ENCODE peak calls at places on chromosomes 2 and 18, in six cellular contexts. F is brain microvascular endothelial cell; C is uterus; J is ovary; O is pancreas; D is CD8-positive, alpha-beta T cell. T is an unnamed sample.

GRCh38 chr2:2828774-2829368 is 497.8 kb upstream of the MYT1L start:
- DNase-seq in O (no peak), D (peak; percentile 11), F (no peak), J (no peak), C (no peak), T (no peak)

GRCh38 chr2:50347355-50348044 is 684.4 kb downstream of the NRXN1 start:
- DNase-seq in C (no peak), F (no peak), O (no peak), J (no peak), D (no peak), T (no peak)

GRCh38 chr2:56185101-56185581 is 1.4 kb downstream of the CCDC85A start:
- DNase-seq in C (no peak), J (no peak), D (no peak), O (peak; percentile 22), F (no peak), T (no peak)

GRCh38 chr2:233789554-233789953 is 11.4 kb downstream of the MROH2A start:
- DNase-seq in O (no peak), F (no peak), C (no peak), D (no peak), J (no peak), T (no peak)

GRCh38 chr18:3585656-3586509 is 135.9 kb downstream of the TGIF1 start:
- DNase-seq in C (peak; percentile 69), O (peak; percentile 79), J (peak; percentile 64), F (peak; percentile 77), D (peak; percentile 76), T (no peak)

GRCh38 chr2:229849073-229849472 is 72.7 kb downstream of the TRIP12 start:
- DNase-seq in J (no peak), O (no peak), D (no peak), C (no peak), F (no peak), T (no peak)

GRCh38 chr2:237101118-237101979 is 15.7 kb downstream of the COPS8 start:
- DNase-seq in C (no peak), J (no peak), O (no peak), D (no peak), F (no peak), T (no peak)

GRCh38 chr2:73699437-73699836 is 37.7 kb downstream of the TPRKB start:
- DNase-seq in D (no peak), J (no peak), O (no peak), F (no peak), C (no peak), T (no peak)

GRCh38 chr18:55838322-55838721 is 250.3 kb upstream of the TCF4 start:
- DNase-seq in J (no peak), O (no peak), C (no peak), F (no peak), D (no peak), T (no peak)

GRCh38 chr2:98518106-98518505 is 73.4 kb downstream of the INPP4A start:
- DNase-seq in F (no peak), C (no peak), J (no peak), O (no peak), D (peak; percentile 76), T (no peak)

GRCh38 chr2:71126957-71127356 is 3.1 kb downstream of the MCEE start:
- DNase-seq in J (no peak), O (no peak), C (no peak), D (no peak), F (no peak), T (no peak)

GRCh38 chr2:239370403-239370802 is 30.4 kb downstream of the HDAC4 start:
- DNase-seq in F (no peak), O (no peak), J (no peak), D (no peak), C (no peak), T (no peak)

GRCh38 chr2:18149660-18150246 is 271.3 kb downstream of the KCNS3 start:
- DNase-seq in F (no peak), D (no peak), C (no peak), O (no peak), J (no peak), T (no peak)

GRCh38 chr2:135876066-135876711 is at the start of gene MCM6:
- DNase-seq in J (peak; percentile 98), D (peak; percentile 97), F (peak; percentile 99), O (peak; percentile 96), C (peak; percentile 97), T (peak; percentile 88)

GRCh38 chr2:214839464-214839863 is 30.0 kb upstream of the BARD1 start:
- DNase-seq in F (no peak), O (no peak), D (no peak), J (no peak), C (no peak), T (no peak)

GRCh38 chr2:36343601-36344000 is 12.0 kb upstream of the CRIM1 start:
- DNase-seq in O (no peak), C (no peak), J (no peak), D (no peak), F (no peak), T (no peak)
- H3K27ac ChIP-seq in O (no peak overlapping the region), C (no peak overlapping the region), J (no peak overlapping the region), D (no peak overlapping the region), F (no peak overlapping the region), T (no peak overlapping the region)

DNA sequence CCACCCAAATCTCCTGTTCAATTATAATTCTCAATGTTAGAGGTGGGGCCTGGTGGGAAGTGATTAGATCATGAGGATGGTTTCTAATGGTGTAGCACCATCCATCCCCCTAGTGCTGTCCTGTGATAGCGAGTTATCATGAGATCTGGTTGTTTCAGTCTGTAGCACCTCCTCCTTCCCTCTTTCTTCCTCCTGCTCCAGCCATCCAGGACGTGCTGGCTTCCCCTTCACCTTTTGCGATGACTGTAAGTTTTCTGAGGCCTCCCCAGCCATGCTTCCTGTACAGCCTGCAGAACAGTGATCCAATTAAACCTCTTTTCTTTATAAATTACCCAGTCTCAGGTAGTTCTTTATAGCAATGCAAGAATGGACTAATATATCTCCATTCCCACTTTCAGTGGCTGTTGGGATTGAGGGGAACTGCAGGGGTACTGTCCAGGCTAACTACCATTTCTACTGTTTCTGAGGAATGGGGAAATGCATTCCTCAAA is 19.2 kb downstream of the SPIRE1 start:
- DNase-seq in F (no peak), C (no peak), J (no peak), O (no peak), D (no peak), T (no peak)
- H3K27ac ChIP-seq in F (no peak overlapping the region), C (no peak overlapping the region), J (no peak overlapping the region), O (no peak overlapping the region), D (no peak overlapping the region), T (peak overlapping the region; percentile 88)

DNA sequence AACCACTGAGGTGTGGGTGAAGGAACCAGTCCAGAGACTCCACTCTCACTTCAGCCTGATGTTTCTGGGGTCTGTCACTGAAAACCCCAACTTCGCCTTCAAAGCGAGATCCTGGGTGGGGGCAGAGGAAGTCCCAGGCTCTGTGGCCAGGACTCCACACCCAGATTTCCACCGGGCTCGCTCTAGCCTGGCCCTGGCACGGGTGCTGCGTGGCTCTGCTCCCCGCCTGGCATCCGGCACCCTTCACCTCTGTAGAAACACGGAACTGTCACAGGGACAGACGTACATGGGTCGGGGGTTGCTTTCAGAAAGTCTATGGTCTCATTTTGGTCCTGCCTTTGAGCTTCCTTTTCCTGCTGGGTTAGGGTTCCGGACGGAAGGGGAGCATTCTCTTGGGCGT is 41.6 kb downstream of the ODC1 start:
- DNase-seq in C (no peak), O (peak; percentile 26), J (no peak), F (no peak), D (no peak), T (no peak)
- H3K27ac ChIP-seq in C (peak overlapping the region; percentile 81), O (no peak overlapping the region), J (no peak overlapping the region), F (no peak overlapping the region), D (no peak overlapping the region), T (no peak overlapping the region)

DNA sequence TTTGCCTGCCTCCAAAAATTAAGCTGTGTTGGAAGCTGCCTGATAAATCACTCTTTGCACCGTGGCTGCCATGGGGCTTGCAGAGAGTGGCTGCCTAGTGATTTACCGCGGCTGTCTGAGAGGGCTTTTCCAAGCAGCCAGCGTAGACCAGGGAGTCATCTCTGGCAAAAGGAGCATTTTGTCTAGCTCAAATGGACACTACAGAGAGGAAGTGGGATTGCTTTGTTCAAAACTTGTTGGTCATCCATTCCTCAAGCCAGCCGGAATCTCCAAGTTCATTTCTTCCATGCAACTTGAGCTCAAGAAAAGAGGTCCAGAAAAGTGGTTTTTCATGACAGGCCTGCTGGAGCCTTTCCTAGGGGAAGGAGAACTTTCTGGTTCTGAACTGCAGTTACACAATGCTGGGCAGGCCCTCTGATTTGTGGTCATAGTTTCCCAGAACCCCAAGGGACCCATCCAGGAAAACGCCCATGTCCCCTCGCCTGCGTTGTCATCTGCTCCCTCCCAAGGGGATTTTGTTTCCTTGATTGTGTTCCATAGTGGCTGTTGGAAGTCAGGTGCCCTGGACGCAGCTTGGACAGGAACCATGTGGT is 108.1 kb downstream of the TRIB2 start:
- DNase-seq in O (no peak), C (peak; percentile 72), F (no peak), D (no peak), J (no peak), T (no peak)
- H3K27ac ChIP-seq in O (peak overlapping the region; percentile 37), C (peak overlapping the region; percentile 67), F (no peak overlapping the region), D (no peak overlapping the region), J (no peak overlapping the region), T (no peak overlapping the region)

GRCh38 chr2:134146161-134146560 is 107.7 kb upstream of the MGAT5 start:
- DNase-seq in J (no peak), O (no peak), F (no peak), D (no peak), C (no peak), T (no peak)
- H3K27ac ChIP-seq in J (no peak overlapping the region), O (no peak overlapping the region), F (no peak overlapping the region), D (no peak overlapping the region), C (no peak overlapping the region), T (peak overlapping the region; percentile 70)

GRCh38 chr2:30346475-30347169 is 100.4 kb upstream of the LCLAT1 start:
- DNase-seq in O (peak; percentile 54), C (peak; percentile 75), D (no peak), F (no peak), J (peak; percentile 83), T (no peak)
- H3K27ac ChIP-seq in O (peak overlapping the region; percentile 13), C (peak overlapping the region; percentile 72), D (no peak overlapping the region), F (no peak overlapping the region), J (peak overlapping the region; percentile 64), T (no peak overlapping the region)

DNA sequence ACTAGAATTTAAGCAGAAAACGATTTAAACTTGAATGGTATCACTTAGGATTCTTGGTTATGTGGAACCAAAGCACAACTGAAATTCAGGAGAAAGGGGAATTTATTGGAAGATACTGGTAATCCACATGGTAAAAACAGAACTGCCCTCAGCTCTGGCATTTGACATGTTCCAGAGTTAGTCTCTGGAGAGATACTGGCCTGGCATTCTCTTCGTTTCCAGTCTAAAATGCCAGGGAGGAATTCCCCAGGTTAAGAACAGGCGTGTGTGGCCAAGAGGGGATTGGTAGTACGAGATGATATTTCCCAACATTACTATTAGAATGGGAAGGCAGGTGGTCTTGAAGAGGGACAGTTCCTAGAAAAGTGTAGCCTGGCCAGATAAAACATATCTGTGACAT is 68.5 kb upstream of the TXNDC2 start:
- DNase-seq in F (no peak), D (no peak), C (no peak), J (no peak), O (no peak), T (no peak)
- H3K27ac ChIP-seq in F (no peak overlapping the region), D (no peak overlapping the region), C (no peak overlapping the region), J (no peak overlapping the region), O (no peak overlapping the region), T (no peak overlapping the region)

DNA sequence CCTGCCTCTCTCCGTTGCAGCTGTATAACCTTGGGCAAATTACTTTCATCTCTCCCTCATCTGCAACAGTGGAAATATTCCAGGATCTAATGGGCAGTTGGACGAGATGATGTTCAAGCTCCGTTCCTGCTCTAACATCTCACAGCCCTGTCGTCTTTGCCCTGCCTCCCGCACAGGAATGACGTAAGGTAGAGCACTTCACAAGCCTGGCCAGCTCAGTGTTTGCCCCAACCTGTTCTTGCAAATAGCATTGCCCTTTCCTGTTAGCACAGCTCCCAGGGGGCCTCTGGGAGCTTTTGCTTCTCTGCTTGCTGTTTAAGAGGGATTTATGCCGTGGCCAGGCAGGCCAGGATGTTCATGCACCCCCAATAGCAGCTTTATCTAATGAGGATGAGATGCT is 108.0 kb downstream of the KLHL29 start:
- DNase-seq in F (no peak), O (no peak), D (no peak), C (no peak), J (peak; percentile 5), T (peak; percentile 51)
- H3K27ac ChIP-seq in F (no peak overlapping the region), O (no peak overlapping the region), D (no peak overlapping the region), C (no peak overlapping the region), J (no peak overlapping the region), T (peak overlapping the region; percentile 21)